ENCODE peak calls at places on chromosomes 6 and 20, in seven cellular contexts. R is activated CD8-positive, alpha-beta T cell treated with anti-CD3 and anti-CD28 coated beads for 36 hours; Y is lower lobe of right lung; T is foreskin keratinocyte; Z is T-cell; D is heart right ventricle; F is GM12878. L is an unnamed sample.

GRCh38 chr20:62567246-62568044 is 74.9 kb upstream of the SLCO4A1 start:
- ATAC-seq in R (no peak), Y (no peak), T (no peak), Z (no peak), D (no peak), F (no peak), L (no peak)

GRCh38 chr6:16108996-16109658 is 19.8 kb upstream of the MYLIP start:
- ATAC-seq in R (no peak), Y (peak), T (no peak), Z (no peak), D (peak), F (no peak), L (no peak)

GRCh38 chr20:47111576-47111975 is 216.9 kb downstream of the EYA2 start:
- ATAC-seq in R (no peak), Y (no peak), T (no peak), Z (no peak), D (no peak), F (no peak), L (no peak)

GRCh38 chr20:53040678-53041674 is 68.8 kb downstream of the TSHZ2 start:
- ATAC-seq in R (no peak), Y (no peak), T (peak), Z (no peak), D (peak), F (no peak), L (peak)

GRCh38 chr6:38167598-38167997 is 348.1 kb downstream of the ZFAND3 start:
- ATAC-seq in R (no peak), Y (no peak), T (no peak), Z (no peak), D (no peak), F (no peak), L (no peak)

GRCh38 chr20:34100578-34100977 is 11.5 kb downstream of the EIF2S2 start:
- ATAC-seq in R (no peak), Y (no peak), T (no peak), Z (no peak), D (no peak), F (no peak), L (no peak)

GRCh38 chr6:11710221-11710836 is 68.3 kb downstream of the ADTRP start:
- ATAC-seq in R (peak), Y (peak), T (peak), Z (peak), D (no peak), F (no peak), L (no peak)

GRCh38 chr6:150607044-150607650 is 7.5 kb downstream of the PLEKHG1 start:
- ATAC-seq in R (no peak), Y (no peak), T (no peak), Z (no peak), D (no peak), F (peak), L (no peak)

GRCh38 chr6:52074155-52074554 is 13.3 kb downstream of the PKHD1 start:
- ATAC-seq in R (no peak), Y (no peak), T (no peak), Z (no peak), D (no peak), F (no peak), L (no peak)

GRCh38 chr20:48359692-48360337 is 468.0 kb downstream of the PREX1 start:
- ATAC-seq in R (no peak), Y (no peak), T (no peak), Z (no peak), D (no peak), F (peak), L (peak)

GRCh38 chr20:23655551-23656211 is 17.9 kb upstream of the CST3 start:
- ATAC-seq in R (no peak), Y (peak), T (no peak), Z (no peak), D (peak), F (no peak), L (no peak)